ENCODE peak calls at places on chromosomes 11 and 22, in eight cellular contexts. P, T, X, Y, J, Z, N and V are unnamed samples.

GRCh38 chr22:46399625-46400024 is 64.1 kb downstream of the TRMU start:
- DNase-seq in Z (no peak), N (no peak), Y (no peak), P (no peak), X (no peak), T (no peak), J (no peak), V (no peak)

GRCh38 chr11:35953081-35953480 is 9.2 kb downstream of the LDLRAD3 start:
- DNase-seq in P (peak), N (no peak), Y (no peak), Z (no peak), J (no peak), T (peak), X (no peak), V (no peak)

GRCh38 chr11:64340671-64341335 is 799 bp downstream of the CCDC88B start:
- DNase-seq in T (peak), Y (no peak), J (peak), P (no peak), N (peak), Z (no peak), X (peak), V (no peak)

GRCh38 chr22:50007057-50007511 is 5.5 kb downstream of the IL17REL start:
- DNase-seq in X (no peak), P (no peak), N (no peak), Z (no peak), Y (no peak), J (peak), T (no peak), V (no peak)

GRCh38 chr11:2673871-2674471 is 25.8 kb downstream of the KCNQ1OT1 start:
- DNase-seq in X (peak), N (no peak), T (no peak), P (no peak), J (no peak), Z (no peak), Y (no peak), V (no peak)

GRCh38 chr11:64843971-64844329 is 503 bp downstream of the CDC42BPG start:
- DNase-seq in T (no peak), J (peak), Y (no peak), N (no peak), P (no peak), X (peak), Z (no peak), V (no peak)

GRCh38 chr11:81165164-81165563 is 1568.5 kb downstream of the FAM181B start:
- DNase-seq in Y (no peak), N (no peak), J (no peak), Z (no peak), P (no peak), T (no peak), X (no peak), V (no peak)

GRCh38 chr11:61551630-61552029 is 29.2 kb downstream of the SYT7 start:
- DNase-seq in Z (peak), Y (no peak), J (no peak), T (no peak), P (peak), X (no peak), N (no peak), V (no peak)

GRCh38 chr22:28846994-28847393 is 36.4 kb upstream of the ZNRF3 start:
- DNase-seq in N (no peak), X (no peak), T (no peak), P (no peak), J (no peak), Z (no peak), Y (no peak), V (no peak)

GRCh38 chr22:30325724-30326703 is 727 bp downstream of the TBC1D10A start:
- DNase-seq in T (no peak), N (no peak), X (peak), Y (no peak), Z (no peak), J (peak), P (no peak), V (no peak)

GRCh38 chr11:66289548-66290331 is 797 bp upstream of the YIF1A start:
- DNase-seq in N (no peak), Z (no peak), J (no peak), X (peak), P (peak), Y (no peak), T (no peak), V (no peak)

GRCh38 chr11:112526699-112527410 is 266.2 kb upstream of the PLET1 start:
- DNase-seq in Y (no peak), X (peak), P (no peak), J (no peak), T (no peak), Z (peak), N (no peak), V (no peak)

GRCh38 chr11:94525933-94526332 is 13.7 kb downstream of the C11orf97 start:
- DNase-seq in N (no peak), Y (no peak), P (no peak), T (no peak), X (no peak), J (peak), Z (peak), V (no peak)

GRCh38 chr11:94524293-94524692 is 12.0 kb downstream of the C11orf97 start:
- DNase-seq in P (no peak), N (no peak), J (no peak), Y (no peak), X (no peak), Z (no peak), T (no peak), V (no peak)

GRCh38 chr11:94518300-94518699 is 6.0 kb downstream of the C11orf97 start:
- DNase-seq in P (no peak), J (no peak), Y (no peak), N (no peak), Z (no peak), T (no peak), X (no peak), V (no peak)

GRCh38 chr11:94519478-94520084 is 7.3 kb downstream of the C11orf97 start:
- DNase-seq in P (no peak), J (no peak), X (no peak), Y (no peak), Z (peak), T (no peak), N (no peak), V (no peak)

DNA sequence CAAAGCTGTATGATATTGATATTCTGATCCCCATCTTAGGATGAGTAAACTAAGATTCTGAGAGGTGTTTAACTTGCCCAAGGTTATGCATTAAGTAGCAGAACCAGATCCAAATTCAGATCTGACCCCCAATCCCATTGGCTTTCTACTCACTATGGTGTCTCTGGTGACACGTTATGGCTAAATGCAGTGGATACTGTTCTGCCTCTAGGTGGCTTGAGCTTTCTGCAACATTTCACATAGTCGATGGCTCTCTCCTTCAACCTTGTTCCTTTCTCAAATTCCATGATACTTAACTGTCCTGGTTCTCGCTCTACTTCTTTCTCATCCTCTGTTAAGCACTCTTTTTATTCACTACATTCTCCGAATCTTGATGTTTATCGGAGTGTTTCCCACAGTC is 9.4 kb downstream of the C11orf97 start:
- DNase-seq in J (no peak), P (no peak), Y (no peak), T (no peak), X (no peak), Z (peak), N (no peak), V (no peak)
- TF ChIP-seq CTCF in J (peak), P (peak), Y (peak), T (peak), X (peak), Z (peak), N (no peak), V (no peak)

GRCh38 chr22:21632237-21632895 is at the start of gene CCDC116:
- DNase-seq in Y (no peak), P (no peak), T (peak), Z (no peak), J (no peak), X (peak), N (no peak), V (no peak)

GRCh38 chr22:21631025-21631424 is 1.2 kb upstream of the YDJC start:
- DNase-seq in Z (no peak), X (no peak), T (no peak), P (no peak), N (no peak), Y (no peak), J (no peak), V (no peak)

GRCh38 chr22:21628386-21629261 is 1.2 kb downstream of the YDJC start:
- DNase-seq in J (no peak), N (no peak), P (no peak), Y (no peak), T (no peak), X (no peak), Z (no peak), V (no peak)

GRCh38 chr22:21626735-21627469 is 2.9 kb downstream of the YDJC start:
- DNase-seq in T (no peak), Z (no peak), N (no peak), P (no peak), J (no peak), Y (no peak), X (no peak), V (no peak)

GRCh38 chr22:21629262-21630149 is at the start of gene YDJC:
- DNase-seq in Z (peak), J (peak), X (peak), Y (peak), T (peak), P (peak), N (peak), V (peak)
- TF ChIP-seq CTCF in Z (peak), J (peak), X (peak), Y (peak), T (peak), P (peak), N (peak), V (peak)

GRCh38 chr11:40129276-40129675 is 1330.2 kb downstream of the LRRC4C start:
- DNase-seq in N (no peak), Z (peak), X (no peak), P (no peak), T (no peak), Y (no peak), J (no peak), V (no peak)
- TF ChIP-seq CTCF in N (no peak), Z (peak), X (peak), P (peak), T (peak), Y (no peak), J (no peak), V (peak)

DNA sequence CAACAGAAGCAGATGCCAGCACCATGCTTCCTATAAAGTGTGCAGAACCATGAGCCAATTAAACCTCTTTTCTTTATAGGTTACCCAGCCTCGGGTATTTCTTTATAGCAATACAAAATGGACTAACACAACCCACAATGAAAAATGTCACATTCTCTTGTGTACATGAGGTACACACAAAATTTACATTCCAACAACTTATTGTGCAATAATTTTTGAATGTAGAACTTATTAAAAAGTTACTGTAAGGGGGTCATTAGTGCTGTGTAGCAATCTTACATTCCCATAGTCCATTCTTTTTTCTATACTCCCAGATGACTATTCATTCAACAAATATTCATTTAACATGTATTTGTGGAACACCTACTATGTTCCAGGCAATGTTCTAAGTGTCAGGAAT is 10.2 kb downstream of the CYP2R1 start:
- DNase-seq in J (no peak), N (no peak), Y (no peak), P (no peak), T (no peak), Z (no peak), X (no peak), V (no peak)
- TF ChIP-seq CTCF in J (no peak), N (no peak), Y (no peak), P (no peak), T (no peak), Z (no peak), X (no peak), V (no peak)

GRCh38 chr11:96045622-96046456 is 121.9 kb upstream of the MTMR2 start:
- DNase-seq in Z (peak), J (no peak), X (peak), T (peak), Y (peak), N (no peak), P (peak), V (no peak)
- TF ChIP-seq CTCF in Z (peak), J (no peak), X (peak), T (peak), Y (peak), N (no peak), P (peak), V (peak)

DNA sequence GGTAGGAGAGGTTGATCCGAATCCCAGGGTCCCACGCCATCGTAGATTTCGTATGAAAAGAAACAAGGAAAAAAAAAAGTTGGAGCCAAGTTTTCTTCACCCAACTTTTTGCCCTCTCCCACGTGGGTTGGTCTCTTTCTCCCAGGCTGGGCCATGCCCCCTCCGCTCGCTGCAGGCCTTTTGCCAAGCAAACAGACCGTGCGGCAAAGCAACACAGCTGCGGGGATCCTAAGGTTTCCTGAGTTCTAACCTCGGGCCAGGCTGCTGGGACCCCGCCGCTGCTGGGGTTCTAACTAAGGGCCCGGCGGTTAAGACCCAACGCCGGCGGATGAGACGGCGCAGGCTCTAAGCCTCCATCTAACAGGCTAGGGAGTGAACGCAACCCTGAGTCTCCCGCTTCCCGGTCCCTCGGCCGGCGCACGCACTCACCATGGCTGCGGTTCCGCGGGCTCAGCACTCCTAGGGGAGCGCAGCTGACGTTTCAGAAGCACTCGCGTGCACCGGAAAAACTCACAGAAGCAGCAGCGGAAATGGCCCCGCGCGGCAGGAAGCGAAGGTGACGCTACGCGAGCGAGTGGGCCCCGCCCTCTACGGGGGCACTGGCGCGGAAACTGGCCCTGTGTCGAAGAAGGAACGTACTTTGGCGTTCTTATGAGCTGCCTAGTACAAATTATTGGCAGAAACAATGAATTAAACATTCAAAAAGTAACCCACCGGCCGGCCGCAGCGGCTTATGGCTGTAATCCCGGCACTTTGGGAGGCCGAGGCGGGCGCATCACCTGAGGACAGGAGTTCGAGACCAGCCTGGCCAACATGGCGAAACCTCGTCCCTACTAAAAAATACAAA is at the start of gene SNU13:
- DNase-seq in J (peak), N (peak), P (peak), X (peak), Y (no peak), T (peak), Z (peak), V (peak)
- TF ChIP-seq CTCF in J (peak), N (no peak), P (peak), X (no peak), Y (no peak), T (peak), Z (no peak), V (no peak)

GRCh38 chr22:44669725-44670027 is 32.3 kb upstream of the PRR5 start:
- DNase-seq in P (no peak), X (peak), N (no peak), Z (peak), Y (no peak), T (no peak), J (no peak), V (no peak)
- TF ChIP-seq CTCF in P (no peak), X (peak), N (no peak), Z (peak), Y (peak), T (peak), J (peak), V (peak)

GRCh38 chr11:119999220-119999619 is 138.7 kb downstream of the TRIM29 start:
- DNase-seq in X (peak), N (no peak), Y (no peak), J (no peak), Z (no peak), P (no peak), T (no peak), V (no peak)
- TF ChIP-seq CTCF in X (peak), N (no peak), Y (peak), J (peak), Z (no peak), P (no peak), T (peak), V (peak)